ENCODE peak calls at places on chromosomes 2 and 18, in eight cellular contexts. W, D, N, Z, P, V, M and G are unnamed samples.

GRCh38 chr2:28250006-28250405 is 142.7 kb upstream of the FOSL2 start:
- DNase-seq in V (peak), Z (peak), P (peak), W (no peak), D (no peak), M (peak), N (peak), G (no peak)

GRCh38 chr2:173590278-173590811 is 235.7 kb downstream of the CDCA7 start:
- DNase-seq in D (no peak), M (no peak), Z (peak), V (peak), W (peak), N (peak), P (peak), G (no peak)

GRCh38 chr2:226115102-226115831 is 684.4 kb downstream of the IRS1 start:
- DNase-seq in Z (peak), W (no peak), D (no peak), V (peak), M (peak), P (peak), N (peak), G (no peak)

GRCh38 chr2:102753563-102754159 is 8.2 kb upstream of the TMEM182 start:
- DNase-seq in M (peak), Z (peak), W (no peak), N (no peak), D (peak), P (peak), V (peak), G (no peak)

GRCh38 chr2:101958071-101958470 is 33.7 kb upstream of the IL1R2 start:
- DNase-seq in Z (no peak), W (no peak), D (no peak), N (no peak), V (no peak), M (no peak), P (peak), G (no peak)

GRCh38 chr18:62187543-62188378 is 706 bp downstream of the RELCH start:
- DNase-seq in V (peak), P (peak), W (no peak), Z (peak), D (peak), N (no peak), M (peak), G (no peak)

GRCh38 chr2:222176890-222177289 is 121.9 kb downstream of the PAX3 start:
- DNase-seq in N (no peak), V (no peak), P (no peak), D (no peak), W (no peak), M (peak), Z (no peak), G (no peak)

GRCh38 chr2:30235859-30236535 is 4.7 kb downstream of the LBH start:
- DNase-seq in W (no peak), M (no peak), P (no peak), N (no peak), V (no peak), Z (no peak), D (no peak), G (no peak)

GRCh38 chr18:32289480-32290075 is 99.7 kb downstream of the MEP1B start:
- DNase-seq in Z (peak), N (no peak), D (peak), P (peak), V (peak), M (peak), W (no peak), G (no peak)

GRCh38 chr2:69175795-69176715 is 163.1 kb downstream of the ANTXR1 start:
- DNase-seq in V (no peak), W (no peak), D (no peak), M (no peak), P (peak), Z (no peak), N (no peak), G (no peak)

GRCh38 chr18:77108001-77108692 is 24.4 kb downstream of the MBP start:
- DNase-seq in N (peak), P (peak), M (no peak), V (no peak), Z (peak), W (no peak), D (peak), G (no peak)

GRCh38 chr2:146927080-146927714 is 917.6 kb upstream of the ACVR2A start:
- DNase-seq in N (no peak), D (peak), M (peak), P (peak), Z (peak), W (peak), V (peak), G (no peak)

DNA sequence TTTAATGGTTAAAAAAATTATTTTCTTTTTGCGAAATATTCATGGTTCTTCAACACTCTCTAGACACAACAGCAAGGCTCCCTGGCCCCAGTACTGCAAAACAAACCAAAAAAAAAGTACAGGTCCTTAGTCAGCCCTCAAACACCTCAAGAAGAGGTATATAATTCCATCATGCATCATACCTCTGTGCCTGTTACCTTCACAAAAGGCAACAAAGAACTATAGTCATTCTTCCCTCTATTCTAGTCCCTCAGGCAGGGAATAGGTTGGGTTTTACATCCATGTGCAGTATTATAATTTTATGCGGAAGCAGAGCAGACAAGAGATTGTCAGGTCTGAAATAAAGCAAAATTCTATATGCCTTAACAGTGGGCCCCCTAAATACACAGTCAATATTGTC is 8.5 kb downstream of the NFE2L2 start:
- DNase-seq in D (no peak), V (no peak), N (no peak), W (no peak), P (no peak), Z (no peak), M (no peak), G (no peak)
- H3K4me3 ChIP-seq in D (no peak), V (no peak), N (no peak), W (no peak), P (no peak), Z (no peak), M (no peak), G (no peak)

GRCh38 chr18:1511619-1512311 is 607.1 kb downstream of the ADCYAP1 start:
- DNase-seq in Z (no peak), W (no peak), V (no peak), D (no peak), M (no peak), P (no peak), N (no peak), G (no peak)

GRCh38 chr18:1510542-1511179 is 606.0 kb downstream of the ADCYAP1 start:
- DNase-seq in Z (no peak), V (no peak), W (no peak), P (no peak), M (no peak), N (no peak), D (no peak), G (no peak)

GRCh38 chr18:1513519-1513918 is 608.8 kb downstream of the ADCYAP1 start:
- DNase-seq in P (peak), N (no peak), V (no peak), Z (no peak), D (no peak), W (no peak), M (no peak), G (no peak)
- H3K4me3 ChIP-seq in P (no peak), N (no peak), V (no peak), Z (no peak), D (no peak), W (no peak), M (no peak), G (no peak)

DNA sequence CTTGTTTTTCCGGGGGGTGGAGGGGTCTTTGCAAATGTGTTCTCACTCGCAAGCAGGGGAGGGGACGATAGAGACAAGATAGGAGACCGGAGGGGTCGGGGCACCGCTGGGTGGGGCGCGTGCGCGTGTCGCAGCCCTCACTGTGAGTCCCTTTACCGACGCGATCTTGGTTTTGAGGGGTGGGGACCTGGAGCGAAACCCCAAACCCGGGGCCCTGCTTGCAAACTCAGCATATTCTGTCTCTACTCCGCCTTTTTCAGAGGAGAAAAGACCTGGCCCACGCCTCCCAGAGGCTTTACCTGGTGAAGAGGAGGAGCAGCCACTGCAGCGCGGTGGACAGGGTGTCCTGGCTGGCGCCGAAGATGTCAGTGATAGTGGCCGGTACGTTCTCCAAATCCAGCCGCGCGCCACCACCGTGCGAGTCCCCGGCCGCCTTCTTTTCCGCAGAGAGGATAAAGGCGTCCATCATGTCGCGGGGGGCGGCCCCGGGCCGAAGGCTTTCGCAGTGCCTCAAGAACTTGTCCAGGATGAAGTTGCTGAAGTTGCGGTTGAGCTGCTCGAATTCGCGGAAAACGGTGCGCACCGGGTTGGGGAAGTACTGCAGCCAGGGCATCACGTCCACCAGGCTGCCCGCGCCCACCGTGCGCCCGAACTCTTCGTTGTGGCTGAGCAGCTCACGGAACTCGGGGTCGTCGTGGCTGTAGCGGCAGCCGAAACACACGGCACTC is 1.7 kb downstream of the CYP1B1 start:
- DNase-seq in M (peak), P (no peak), V (no peak), W (no peak), D (no peak), Z (no peak), N (no peak), G (no peak)
- H3K4me3 ChIP-seq in M (peak), P (peak), V (no peak), W (peak), D (no peak), Z (peak), N (no peak), G (peak)

DNA sequence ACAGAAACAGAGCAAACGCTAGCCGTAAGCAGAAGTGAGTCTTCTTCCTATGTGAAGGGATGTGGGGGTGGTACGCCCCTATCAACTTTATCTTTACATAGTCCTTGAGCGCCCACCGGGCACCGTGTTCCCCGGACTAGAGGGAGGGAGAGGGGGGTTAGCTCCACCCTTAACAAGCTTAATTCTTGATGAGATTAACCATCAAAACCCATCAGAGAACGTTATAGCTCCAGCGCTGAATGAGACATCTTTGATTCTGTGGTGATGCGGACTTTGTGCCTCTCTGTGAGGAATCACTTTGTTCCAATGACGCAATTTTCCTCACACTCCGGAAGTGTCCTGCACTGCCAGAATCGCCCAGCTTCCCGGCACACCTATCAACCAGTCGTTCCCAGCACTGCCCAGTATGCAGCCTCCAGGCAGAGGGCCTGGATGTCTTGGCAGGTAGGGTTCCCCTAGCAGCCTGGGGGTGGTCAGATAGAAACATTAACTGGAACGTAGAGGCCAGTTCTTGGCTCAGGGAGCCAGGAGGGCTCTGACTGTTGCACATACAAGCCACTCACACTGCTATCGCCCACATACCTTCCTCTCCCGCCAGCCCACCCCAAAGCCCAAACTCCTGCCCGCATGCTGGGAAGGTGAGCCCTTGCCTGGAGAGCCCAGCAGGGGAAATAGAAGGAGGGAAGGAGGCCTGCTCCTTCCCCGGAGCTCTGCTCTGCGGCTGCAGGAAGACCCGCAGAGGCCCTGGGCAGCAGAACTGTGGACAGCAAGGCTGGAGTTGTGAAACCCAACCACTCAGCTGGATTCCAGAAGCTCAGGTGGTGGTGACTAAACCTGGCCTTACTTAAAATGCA is 1.9 kb upstream of the ODC1 start:
- DNase-seq in P (no peak), D (no peak), Z (no peak), M (no peak), V (peak), N (no peak), W (no peak), G (peak)
- H3K4me3 ChIP-seq in P (peak), D (no peak), Z (no peak), M (no peak), V (peak), N (no peak), W (no peak), G (no peak)

GRCh38 chr18:45739268-45739667 is 15.3 kb downstream of the SLC14A1 start:
- DNase-seq in M (peak), D (no peak), N (no peak), W (no peak), Z (no peak), P (no peak), V (no peak), G (no peak)
- H3K4me3 ChIP-seq in M (no peak), D (no peak), N (no peak), W (no peak), Z (no peak), P (no peak), V (no peak), G (no peak)

GRCh38 chr2:176637497-176638166 is 368.4 kb downstream of the MTX2 start:
- DNase-seq in N (no peak), Z (peak), M (peak), V (peak), D (peak), W (peak), P (peak), G (peak)

GRCh38 chr2:176639016-176639343 is 369.7 kb downstream of the MTX2 start:
- DNase-seq in V (no peak), D (no peak), Z (no peak), M (no peak), N (no peak), P (no peak), W (no peak), G (no peak)

GRCh38 chr2:176638167-176639015 is 369.1 kb downstream of the MTX2 start:
- DNase-seq in P (peak), V (peak), Z (peak), N (no peak), M (peak), W (peak), D (peak), G (peak)

GRCh38 chr2:176637134-176637496 is 367.9 kb downstream of the MTX2 start:
- DNase-seq in Z (no peak), W (no peak), N (no peak), V (no peak), P (no peak), D (no peak), M (no peak), G (no peak)

DNA sequence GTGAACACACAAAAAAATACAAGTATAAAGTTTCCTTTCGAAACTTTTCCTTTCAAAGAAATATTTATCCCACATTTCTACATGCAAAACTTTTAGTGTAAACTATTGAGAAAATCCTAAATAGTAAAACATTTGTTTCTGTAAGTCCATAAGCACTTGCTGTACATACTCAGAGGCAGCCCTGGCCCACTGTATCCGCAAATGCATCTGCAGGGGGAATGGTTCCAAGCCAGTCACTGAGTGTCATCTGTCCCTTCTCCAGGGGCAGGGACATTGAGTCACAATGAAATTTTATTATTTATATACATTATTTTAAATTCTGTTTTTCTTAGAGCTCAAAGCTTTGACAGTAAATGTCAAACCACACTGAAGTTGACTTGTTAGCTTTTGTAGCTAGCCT is 367.1 kb downstream of the MTX2 start:
- DNase-seq in D (no peak), W (no peak), M (no peak), N (no peak), P (no peak), V (peak), Z (no peak), G (no peak)
- H3K4me3 ChIP-seq in D (no peak), W (peak), M (no peak), N (no peak), P (peak), V (peak), Z (no peak), G (peak)

GRCh38 chr2:224572338-224572737 is 12.8 kb downstream of the CUL3 start:
- DNase-seq in D (no peak), M (peak), N (no peak), W (no peak), V (no peak), P (no peak), Z (no peak), G (no peak)

GRCh38 chr2:224576098-224576715 is 9.0 kb downstream of the CUL3 start:
- DNase-seq in N (no peak), P (no peak), Z (no peak), M (no peak), W (no peak), V (no peak), D (no peak), G (no peak)

GRCh38 chr2:224573724-224574123 is 11.4 kb downstream of the CUL3 start:
- DNase-seq in V (no peak), M (peak), D (no peak), P (no peak), N (no peak), W (no peak), Z (no peak), G (no peak)

GRCh38 chr2:224577541-224577940 is 7.6 kb downstream of the CUL3 start:
- DNase-seq in D (no peak), N (no peak), W (no peak), P (no peak), M (no peak), V (no peak), Z (no peak), G (no peak)

DNA sequence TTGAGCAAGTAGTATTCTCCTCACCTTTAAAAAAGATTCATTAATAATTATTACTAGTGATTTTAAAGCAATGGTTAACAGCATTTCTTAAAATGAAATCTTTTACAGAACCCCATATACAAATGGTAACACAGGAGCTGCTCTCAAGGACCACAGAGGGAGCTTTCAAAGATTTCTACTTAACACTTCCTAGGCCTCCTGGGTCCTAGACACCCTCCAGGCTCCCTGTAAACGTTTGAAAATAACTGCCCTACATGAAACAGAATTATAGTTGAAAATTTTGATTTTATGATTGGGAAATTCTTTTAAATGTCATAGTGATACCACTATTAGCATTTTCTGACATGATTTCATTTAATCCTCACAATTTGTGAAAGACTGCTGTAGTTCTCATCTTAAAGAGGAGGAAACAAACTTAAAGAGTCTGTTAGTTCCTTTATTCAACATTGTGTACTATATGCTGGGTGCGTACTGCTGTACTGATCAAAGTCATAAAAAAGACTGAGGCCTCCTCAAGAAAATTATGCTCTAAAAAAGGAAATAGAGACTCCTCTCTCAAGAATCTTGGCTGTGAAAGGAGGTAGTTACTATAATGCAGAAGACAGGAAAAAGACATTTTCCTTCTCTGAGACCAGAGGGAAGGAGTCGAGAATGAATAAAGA is 10.6 kb downstream of the CUL3 start:
- DNase-seq in W (no peak), M (peak), V (no peak), P (no peak), D (no peak), N (no peak), Z (no peak), G (no peak)
- H3K4me3 ChIP-seq in W (no peak), M (no peak), V (no peak), P (peak), D (no peak), N (no peak), Z (no peak), G (no peak)

DNA sequence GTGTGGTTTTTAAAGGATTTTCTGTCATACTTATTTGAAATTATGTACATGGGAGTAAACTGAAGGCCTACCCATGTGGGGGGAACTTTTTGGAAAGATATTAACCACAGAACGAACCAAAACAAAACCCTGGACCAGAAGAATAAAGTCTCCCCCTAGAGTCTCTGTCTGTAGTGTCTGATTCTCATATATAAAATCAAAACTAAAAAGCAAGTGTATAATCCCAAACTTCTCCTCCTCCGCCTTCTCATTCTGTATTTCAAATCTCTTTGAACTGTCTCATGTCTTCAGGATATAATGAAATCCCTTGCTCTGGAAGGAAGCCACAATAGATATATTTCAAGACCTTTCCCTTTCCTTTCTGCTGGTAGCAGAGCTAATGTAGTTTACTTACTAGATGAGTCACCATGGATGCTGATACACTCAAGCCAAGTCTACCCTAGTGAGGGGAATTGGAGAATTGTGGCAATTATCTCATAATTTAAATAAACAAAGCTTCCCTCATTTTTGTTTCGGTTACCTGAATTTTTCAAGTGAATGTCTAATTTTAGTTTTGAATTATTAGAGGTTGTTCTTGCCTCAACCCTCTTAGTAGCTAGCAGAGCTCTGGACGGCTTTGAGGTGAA is 33.5 kb upstream of the CCDC93 start:
- DNase-seq in V (peak), P (peak), W (no peak), N (no peak), D (no peak), M (no peak), Z (peak), G (no peak)
- H3K4me3 ChIP-seq in V (no peak), P (peak), W (no peak), N (no peak), D (no peak), M (no peak), Z (no peak), G (no peak)